ENCODE peak calls at places on chromosomes 4 and X, in seven cellular contexts. N is hepatocyte, Q is PC-3, Z is H1, H is endothelial cell of umbilical vein, J is IMR-90, S is OCI-LY7. V is an unnamed sample.

GRCh38 chr4:119244344-119244743 is 31.8 kb downstream of the USP53 start:
- DNase-seq in Q (no peak), J (no peak), N (no peak), H (peak; percentile 10), S (no peak), Z (no peak), V (no peak)

GRCh38 chrX:149950681-149951080 is 12.4 kb upstream of the EOLA2 start:
- DNase-seq in H (peak; percentile 62), Z (no peak), Q (peak; percentile 73), N (peak; percentile 35), J (peak; percentile 67), S (peak; percentile 27), V (peak; percentile 27)

GRCh38 chrX:38055170-38055847 is 49.0 kb downstream of the SYTL5 start:
- DNase-seq in Q (peak; percentile 73), N (no peak), S (no peak), Z (no peak), H (peak; percentile 67), J (peak; percentile 31), V (no peak)

GRCh38 chr4:98930311-98930865 is 1.5 kb upstream of the EIF4E start:
- DNase-seq in N (no peak), Z (no peak), H (no peak), Q (no peak), J (no peak), S (no peak), V (no peak)

GRCh38 chr4:186760576-186760975 is 36.9 kb upstream of the FAT1 start:
- DNase-seq in H (no peak), Q (peak; percentile 43), N (no peak), J (peak; percentile 95), S (no peak), Z (no peak), V (no peak)

GRCh38 chr4:159360549-159360948 is 257.7 kb downstream of the RAPGEF2 start:
- DNase-seq in Q (peak; percentile 67), S (no peak), H (peak; percentile 49), J (peak; percentile 96), Z (no peak), N (no peak), V (no peak)

GRCh38 chr4:112550728-112551127 is 34.7 kb upstream of the NEUROG2 start:
- DNase-seq in Q (peak; percentile 21), Z (no peak), H (no peak), N (no peak), S (no peak), J (peak; percentile 86), V (no peak)

GRCh38 chr4:82799006-82799881 is 648 bp upstream of the SCD5 start:
- DNase-seq in Q (peak; percentile 10), N (no peak), H (peak; percentile 42), Z (no peak), J (no peak), S (no peak), V (peak; percentile 66)

GRCh38 chr4:15149842-15150592 is 147.7 kb downstream of the CPEB2 start:
- DNase-seq in J (peak; percentile 76), Q (peak; percentile 72), Z (no peak), S (peak; percentile 11), N (peak; percentile 82), H (peak; percentile 53), V (peak; percentile 82)

GRCh38 chr4:60565558-60565957 is 634.6 kb upstream of the ADGRL3 start:
- DNase-seq in N (no peak), S (no peak), J (no peak), H (no peak), Q (no peak), Z (no peak), V (no peak)

GRCh38 chr4:123304151-123305021 is 92.2 kb upstream of the SPRY1 start:
- DNase-seq in Q (no peak), Z (peak; percentile 79), S (peak; percentile 86), J (no peak), N (no peak), H (no peak), V (peak; percentile 94)

GRCh38 chrX:2145672-2146412 is 354.9 kb downstream of the DHRSX start:
- DNase-seq in Q (no peak), N (no peak), H (no peak), Z (no peak), J (no peak), S (no peak), V (no peak)

GRCh38 chr4:3302164-3302785 is 9.5 kb downstream of the RGS12 start:
- DNase-seq in Q (no peak), N (no peak), H (peak; percentile 74), S (no peak), J (no peak), Z (no peak), V (no peak)

GRCh38 chr4:6965329-6965728 is 55.7 kb downstream of the TBC1D14 start:
- DNase-seq in Z (no peak), Q (no peak), J (no peak), N (no peak), S (no peak), H (no peak), V (no peak)
- H4K20me1 ChIP-seq in Z (no peaks in the 10 kb centered on the region), Q (no peaks in the 10 kb centered on the region), J (peaks cover 7% of the 10 kb centered on the region), N (no peaks in the 10 kb centered on the region), S (no peaks in the 10 kb centered on the region), H (no peaks in the 10 kb centered on the region), V (peaks cover 63% of the 10 kb centered on the region)

GRCh38 chr4:9608300-9608699 is 164.1 kb downstream of the DEFB131A start:
- DNase-seq in Z (no peak), S (peak; percentile 5), N (no peak), J (no peak), Q (no peak), H (no peak), V (no peak)
- H3K4me3 ChIP-seq in Z (no peak overlapping the region), S (no peak overlapping the region), N (no peak overlapping the region), J (no peak overlapping the region), Q (no peak overlapping the region), H (no peak overlapping the region), V (no peak overlapping the region)

DNA sequence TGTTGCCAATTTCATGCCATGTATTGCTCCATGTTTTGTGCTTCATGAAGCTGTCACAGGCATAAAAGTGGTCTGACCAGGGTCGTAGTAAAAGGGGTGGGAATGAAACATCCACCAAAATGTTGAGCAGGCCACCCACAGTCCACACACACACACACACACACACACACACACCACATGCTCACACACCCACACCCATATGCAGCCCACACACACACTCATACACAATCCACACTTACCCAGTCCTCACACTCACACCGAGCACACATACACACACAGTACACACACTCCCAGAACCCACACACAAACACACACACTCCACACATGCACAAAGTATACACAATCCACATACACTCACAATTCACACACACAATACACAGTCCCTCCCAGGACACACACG is 135.8 kb downstream of the NKX6-1 start:
- DNase-seq in S (no peak), Q (no peak), N (no peak), Z (no peak), J (no peak), H (no peak), V (no peak)
- H4K20me1 ChIP-seq in S (no peaks in the 10 kb centered on the region), Q (no peaks in the 10 kb centered on the region), N (no peaks in the 10 kb centered on the region), Z (no peaks in the 10 kb centered on the region), J (no peaks in the 10 kb centered on the region), H (no peaks in the 10 kb centered on the region), V (peaks cover 6% of the 10 kb centered on the region)

GRCh38 chrX:133630362-133630761 is 215.1 kb upstream of the GPC4 start:
- DNase-seq in Q (no peak), S (no peak), N (no peak), Z (no peak), H (no peak), J (no peak), V (no peak)
- H3K4me3 ChIP-seq in Q (no peak overlapping the region), S (no peak overlapping the region), N (no peak overlapping the region), Z (no peak overlapping the region), H (no peak overlapping the region), J (no peak overlapping the region), V (no peak overlapping the region)

GRCh38 chr4:7771541-7772507 is 167.8 kb downstream of the AFAP1 start:
- DNase-seq in J (no peak), H (no peak), Q (no peak), Z (no peak), S (no peak), N (no peak), V (no peak)

GRCh38 chr4:7771056-7771455 is 168.6 kb downstream of the AFAP1 start:
- DNase-seq in S (no peak), H (no peak), Q (no peak), N (no peak), Z (no peak), J (no peak), V (no peak)

GRCh38 chr4:7773401-7774187 is 166.1 kb downstream of the AFAP1 start:
- DNase-seq in Z (no peak), J (no peak), S (no peak), N (no peak), Q (no peak), H (no peak), V (no peak)

GRCh38 chr4:7774301-7775019 is 165.2 kb downstream of the AFAP1 start:
- DNase-seq in N (no peak), S (no peak), Z (no peak), J (no peak), Q (no peak), H (no peak), V (no peak)

DNA sequence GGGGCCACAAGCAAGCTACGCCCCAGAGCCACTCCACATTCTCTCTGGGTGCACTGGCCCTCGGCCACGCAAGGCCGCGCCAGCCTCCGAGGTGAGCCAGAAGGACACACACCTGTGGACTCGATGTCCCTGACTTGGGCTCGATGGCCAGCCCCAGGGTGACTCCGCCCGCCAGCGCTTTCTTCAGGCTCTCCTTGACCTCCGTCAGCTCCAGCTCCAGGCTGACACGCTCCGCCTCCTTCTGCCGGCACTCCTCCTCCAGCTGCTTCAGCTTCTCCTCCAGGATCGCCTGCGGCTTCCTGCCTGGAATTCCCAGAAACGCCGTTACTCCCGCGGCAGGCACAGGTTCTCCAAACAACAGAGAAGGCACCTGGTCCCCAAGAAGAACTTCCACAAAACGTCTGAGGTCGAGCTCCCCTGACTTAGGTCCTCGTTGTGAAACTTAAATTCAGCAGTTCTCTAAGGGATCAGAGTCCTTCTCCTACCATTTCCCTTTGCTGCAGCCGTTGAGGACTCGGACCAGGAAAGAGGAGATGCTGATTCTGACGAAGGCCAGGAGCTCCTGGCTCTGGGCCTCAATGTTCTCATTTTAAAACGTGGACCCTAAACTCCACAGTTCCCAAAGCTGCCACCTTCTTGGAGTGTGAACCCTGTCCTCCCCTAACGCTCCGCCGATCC is 166.8 kb downstream of the AFAP1 start:
- DNase-seq in Z (no peak), Q (no peak), H (no peak), J (no peak), N (no peak), S (no peak), V (no peak)
- H4K20me1 ChIP-seq in Z (no peaks in the 10 kb centered on the region), Q (no peaks in the 10 kb centered on the region), H (no peaks in the 10 kb centered on the region), J (peaks cover 47% of the 10 kb centered on the region), N (no peaks in the 10 kb centered on the region), S (no peaks in the 10 kb centered on the region), V (no peaks in the 10 kb centered on the region)